ENCODE peak calls at places on chromosomes 16 and 17, in eight cellular contexts. One of them, this sample, is unnamed.

GRCh38 chr17:50469671-50470305 is 1.1 kb upstream of the CHAD start:
- DNase-seq in AG09319: no peak
- DNase-seq in AG10803: no peak
- DNase-seq in upper lobe of right lung: no peak
- DNase-seq in left lung: no peak
- DNase-seq in AG04450: no peak
- DNase-seq in heart right ventricle: no peak
- DNase-seq in upper lobe of left lung: no peak
- DNase-seq in this sample: no peak

GRCh38 chr17:35167666-35168065 is 20.0 kb downstream of the UNC45B start:
- DNase-seq in AG09319: no peak
- DNase-seq in AG10803: peak; percentile 19
- DNase-seq in upper lobe of right lung: no peak
- DNase-seq in left lung: no peak
- DNase-seq in AG04450: no peak
- DNase-seq in heart right ventricle: no peak
- DNase-seq in upper lobe of left lung: no peak
- DNase-seq in this sample: no peak

GRCh38 chr16:76035689-76036088 is 241.5 kb upstream of the CNTNAP4 start:
- DNase-seq in AG09319: no peak
- DNase-seq in AG10803: no peak
- DNase-seq in upper lobe of right lung: no peak
- DNase-seq in left lung: no peak
- DNase-seq in AG04450: no peak
- DNase-seq in heart right ventricle: no peak
- DNase-seq in upper lobe of left lung: no peak
- DNase-seq in this sample: no peak

GRCh38 chr17:3635474-3636153 is 436 bp downstream of the SHPK start:
- DNase-seq in AG09319: no peak
- DNase-seq in AG10803: no peak
- DNase-seq in upper lobe of right lung: no peak
- DNase-seq in left lung: no peak
- DNase-seq in AG04450: no peak
- DNase-seq in heart right ventricle: no peak
- DNase-seq in upper lobe of left lung: no peak
- DNase-seq in this sample: no peak

GRCh38 chr17:76277300-76278267 is 12.4 kb downstream of the UBALD2 start:
- DNase-seq in AG09319: no peak
- DNase-seq in AG10803: no peak
- DNase-seq in upper lobe of right lung: no peak
- DNase-seq in left lung: no peak
- DNase-seq in AG04450: no peak
- DNase-seq in heart right ventricle: no peak
- DNase-seq in upper lobe of left lung: peak; percentile 74
- DNase-seq in this sample: no peak

GRCh38 chr17:78957076-78957475 is 22.6 kb downstream of the LGALS3BP start:
- DNase-seq in AG09319: no peak
- DNase-seq in AG10803: peak; percentile 33
- DNase-seq in upper lobe of right lung: no peak
- DNase-seq in left lung: no peak
- DNase-seq in AG04450: no peak
- DNase-seq in heart right ventricle: no peak
- DNase-seq in upper lobe of left lung: no peak
- DNase-seq in this sample: no peak

GRCh38 chr16:30368122-30368791 is 2.0 kb downstream of the TBC1D10B start:
- DNase-seq in AG09319: no peak
- DNase-seq in AG10803: peak; percentile 44
- DNase-seq in upper lobe of right lung: no peak
- DNase-seq in left lung: peak; percentile 62
- DNase-seq in AG04450: no peak
- DNase-seq in heart right ventricle: no peak
- DNase-seq in upper lobe of left lung: no peak
- DNase-seq in this sample: no peak

GRCh38 chr16:69823831-69824563 is 61.9 kb downstream of the WWP2 start:
- DNase-seq in AG09319: no peak
- DNase-seq in AG10803: no peak
- DNase-seq in upper lobe of right lung: peak; percentile 62
- DNase-seq in left lung: no peak
- DNase-seq in AG04450: no peak
- DNase-seq in heart right ventricle: peak; percentile 78
- DNase-seq in upper lobe of left lung: no peak
- DNase-seq in this sample: no peak

GRCh38 chr17:48468299-48468698 is 38.3 kb upstream of the SKAP1 start:
- DNase-seq in AG09319: no peak
- DNase-seq in AG10803: no peak
- DNase-seq in upper lobe of right lung: no peak
- DNase-seq in left lung: no peak
- DNase-seq in AG04450: no peak
- DNase-seq in heart right ventricle: no peak
- DNase-seq in upper lobe of left lung: no peak
- DNase-seq in this sample: no peak

GRCh38 chr17:48471807-48472484 is 41.9 kb upstream of the SKAP1 start:
- DNase-seq in AG09319: no peak
- DNase-seq in AG10803: no peak
- DNase-seq in upper lobe of right lung: no peak
- DNase-seq in left lung: no peak
- DNase-seq in AG04450: no peak
- DNase-seq in heart right ventricle: no peak
- DNase-seq in upper lobe of left lung: no peak
- DNase-seq in this sample: no peak

GRCh38 chr17:48472485-48473281 is 42.7 kb upstream of the SKAP1 start:
- DNase-seq in AG09319: no peak
- DNase-seq in AG10803: peak; percentile 75
- DNase-seq in upper lobe of right lung: no peak
- DNase-seq in left lung: no peak
- DNase-seq in AG04450: peak; percentile 52
- DNase-seq in heart right ventricle: no peak
- DNase-seq in upper lobe of left lung: no peak
- DNase-seq in this sample: no peak

GRCh38 chr17:48469227-48469626 is 39.2 kb upstream of the SKAP1 start:
- DNase-seq in AG09319: no peak
- DNase-seq in AG10803: no peak
- DNase-seq in upper lobe of right lung: no peak
- DNase-seq in left lung: no peak
- DNase-seq in AG04450: no peak
- DNase-seq in heart right ventricle: no peak
- DNase-seq in upper lobe of left lung: no peak
- DNase-seq in this sample: no peak

DNA sequence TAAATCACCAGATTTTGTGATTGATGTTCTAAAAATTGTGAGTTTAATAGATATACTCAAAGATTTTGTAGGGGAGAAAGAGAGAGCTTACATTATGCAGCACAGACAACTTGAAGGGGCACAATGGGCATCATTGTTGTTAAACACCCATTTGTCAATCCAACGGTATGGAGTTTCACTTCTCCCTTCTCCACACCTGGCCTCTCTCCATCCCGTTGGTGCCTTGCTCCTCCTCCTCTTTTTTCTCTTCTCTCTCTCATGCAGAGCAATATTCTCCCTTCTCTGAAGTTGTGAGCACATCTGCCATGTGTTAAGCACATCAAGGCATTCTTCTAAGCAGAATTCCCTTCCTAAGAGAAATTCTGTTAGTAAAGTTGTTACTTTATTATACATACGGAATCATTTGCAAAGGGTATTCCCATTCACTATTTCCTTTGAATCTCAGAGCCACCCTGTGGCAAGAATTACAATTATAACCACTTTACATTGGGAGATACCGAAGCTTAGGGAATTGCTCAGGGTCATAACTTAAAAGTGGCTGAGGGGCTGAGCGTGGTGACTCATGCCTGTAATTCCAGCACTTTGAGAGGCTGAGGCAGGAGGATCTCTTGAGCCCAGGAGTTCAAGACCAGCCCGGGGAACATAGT is 40.5 kb upstream of the SKAP1 start:
- DNase-seq in AG09319: no peak
- DNase-seq in AG10803: peak; percentile 81
- DNase-seq in upper lobe of right lung: no peak
- DNase-seq in left lung: no peak
- DNase-seq in AG04450: no peak
- DNase-seq in heart right ventricle: no peak
- DNase-seq in upper lobe of left lung: no peak
- DNase-seq in this sample: no peak
- TF ChIP-seq CTCF in AG09319: no peak
- TF ChIP-seq CTCF in AG10803: peak; percentile 46
- TF ChIP-seq CTCF in upper lobe of right lung: no peak
- TF ChIP-seq CTCF in left lung: no peak
- TF ChIP-seq CTCF in AG04450: peak; percentile 40
- TF ChIP-seq CTCF in heart right ventricle: no peak
- TF ChIP-seq CTCF in upper lobe of left lung: no peak
- TF ChIP-seq CTCF in this sample: no peak

GRCh38 chr17:6567528-6568185 is 11.3 kb upstream of the PITPNM3 start:
- DNase-seq in AG09319: no peak
- DNase-seq in AG10803: peak; percentile 27
- DNase-seq in upper lobe of right lung: peak; percentile 77
- DNase-seq in left lung: peak; percentile 62
- DNase-seq in AG04450: no peak
- DNase-seq in heart right ventricle: no peak
- DNase-seq in upper lobe of left lung: peak; percentile 24
- DNase-seq in this sample: peak; percentile 13
- TF ChIP-seq CTCF in AG09319: no peak
- TF ChIP-seq CTCF in AG10803: no peak
- TF ChIP-seq CTCF in upper lobe of right lung: no peak
- TF ChIP-seq CTCF in left lung: no peak
- TF ChIP-seq CTCF in AG04450: no peak
- TF ChIP-seq CTCF in heart right ventricle: no peak
- TF ChIP-seq CTCF in upper lobe of left lung: no peak
- TF ChIP-seq CTCF in this sample: no peak

GRCh38 chr16:65249768-65250167 is 127.9 kb upstream of the CDH11 start:
- DNase-seq in AG09319: no peak
- DNase-seq in AG10803: peak; percentile 31
- DNase-seq in upper lobe of right lung: no peak
- DNase-seq in left lung: peak; percentile 31
- DNase-seq in AG04450: no peak
- DNase-seq in heart right ventricle: peak; percentile 85
- DNase-seq in upper lobe of left lung: no peak
- DNase-seq in this sample: no peak
- TF ChIP-seq CTCF in AG09319: no peak
- TF ChIP-seq CTCF in AG10803: no peak
- TF ChIP-seq CTCF in upper lobe of right lung: no peak
- TF ChIP-seq CTCF in left lung: no peak
- TF ChIP-seq CTCF in AG04450: no peak
- TF ChIP-seq CTCF in heart right ventricle: peak; percentile 27
- TF ChIP-seq CTCF in upper lobe of left lung: no peak
- TF ChIP-seq CTCF in this sample: no peak

DNA sequence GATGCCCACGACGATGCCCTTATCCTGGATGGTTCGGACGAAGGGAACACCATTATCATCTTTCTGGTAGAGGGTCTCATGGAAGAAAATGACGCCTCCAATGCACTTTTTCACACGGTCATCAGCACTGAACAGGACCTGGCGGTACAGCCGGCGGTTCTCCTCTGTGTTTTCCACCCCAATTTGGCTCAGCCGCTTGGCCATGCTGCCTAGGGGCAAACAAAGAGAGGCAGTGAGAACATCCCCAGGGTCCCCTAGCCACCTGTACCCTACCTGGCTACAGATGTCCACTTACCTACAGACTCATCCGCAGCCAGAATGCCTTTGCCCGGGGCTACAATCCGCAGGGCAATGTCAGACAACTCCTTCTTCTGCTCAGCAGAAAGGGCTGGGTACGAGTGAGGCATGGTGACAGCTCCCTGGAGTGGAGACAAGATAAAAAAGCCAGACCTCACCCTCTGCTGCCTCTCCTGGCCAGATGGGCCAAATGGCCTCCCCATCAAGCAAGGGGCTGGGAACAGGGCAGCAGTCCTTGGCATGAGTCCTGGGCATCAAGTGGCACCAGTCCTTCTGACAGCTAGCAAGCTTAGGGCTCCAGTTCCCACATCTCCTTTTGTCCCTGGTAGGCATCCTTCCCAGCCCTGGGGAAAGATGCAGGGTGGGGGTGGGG is 1.4 kb downstream of the ALDOC start:
- DNase-seq in AG09319: no peak
- DNase-seq in AG10803: no peak
- DNase-seq in upper lobe of right lung: no peak
- DNase-seq in left lung: no peak
- DNase-seq in AG04450: no peak
- DNase-seq in heart right ventricle: peak; percentile 88
- DNase-seq in upper lobe of left lung: no peak
- DNase-seq in this sample: no peak
- TF ChIP-seq CTCF in AG09319: no peak
- TF ChIP-seq CTCF in AG10803: no peak
- TF ChIP-seq CTCF in upper lobe of right lung: no peak
- TF ChIP-seq CTCF in left lung: no peak
- TF ChIP-seq CTCF in AG04450: no peak
- TF ChIP-seq CTCF in heart right ventricle: peak; percentile 45
- TF ChIP-seq CTCF in upper lobe of left lung: no peak
- TF ChIP-seq CTCF in this sample: no peak

GRCh38 chr17:62950067-62950466 is 16.0 kb upstream of the TANC2 start:
- DNase-seq in AG09319: peak; percentile 79
- DNase-seq in AG10803: peak; percentile 87
- DNase-seq in upper lobe of right lung: no peak
- DNase-seq in left lung: peak; percentile 80
- DNase-seq in AG04450: no peak
- DNase-seq in heart right ventricle: peak; percentile 87
- DNase-seq in upper lobe of left lung: no peak
- DNase-seq in this sample: no peak

GRCh38 chr17:62955841-62956352 is 10.1 kb upstream of the TANC2 start:
- DNase-seq in AG09319: no peak
- DNase-seq in AG10803: no peak
- DNase-seq in upper lobe of right lung: no peak
- DNase-seq in left lung: no peak
- DNase-seq in AG04450: no peak
- DNase-seq in heart right ventricle: no peak
- DNase-seq in upper lobe of left lung: no peak
- DNase-seq in this sample: no peak
- TF ChIP-seq CTCF in AG09319: no peak
- TF ChIP-seq CTCF in AG10803: no peak
- TF ChIP-seq CTCF in upper lobe of right lung: no peak
- TF ChIP-seq CTCF in left lung: no peak
- TF ChIP-seq CTCF in AG04450: no peak
- TF ChIP-seq CTCF in heart right ventricle: no peak
- TF ChIP-seq CTCF in upper lobe of left lung: no peak
- TF ChIP-seq CTCF in this sample: no peak

DNA sequence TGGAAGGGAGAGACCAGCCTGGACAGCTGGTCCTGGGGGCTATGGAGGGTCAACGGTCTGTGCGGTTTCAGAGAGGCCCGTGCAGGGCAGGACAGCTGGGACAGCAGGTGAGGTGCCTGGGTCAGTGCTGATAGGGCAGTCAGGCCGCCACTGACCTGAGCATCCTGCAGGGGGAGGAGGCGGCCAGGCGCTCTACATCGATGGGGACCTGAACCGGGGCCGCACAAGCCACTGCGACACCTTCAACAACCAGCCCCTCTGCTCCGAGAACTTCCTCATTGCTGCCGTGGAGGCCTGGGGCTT is 13.2 kb upstream of the ATP6V0C start:
- DNase-seq in AG09319: no peak
- DNase-seq in AG10803: no peak
- DNase-seq in upper lobe of right lung: no peak
- DNase-seq in left lung: no peak
- DNase-seq in AG04450: no peak
- DNase-seq in heart right ventricle: no peak
- DNase-seq in upper lobe of left lung: no peak
- DNase-seq in this sample: no peak
- TF ChIP-seq CTCF in AG09319: no peak
- TF ChIP-seq CTCF in AG10803: no peak
- TF ChIP-seq CTCF in upper lobe of right lung: no peak
- TF ChIP-seq CTCF in left lung: no peak
- TF ChIP-seq CTCF in AG04450: no peak
- TF ChIP-seq CTCF in heart right ventricle: no peak
- TF ChIP-seq CTCF in upper lobe of left lung: no peak
- TF ChIP-seq CTCF in this sample: no peak

This sample was measured in osteocyte.